ENCODE peak calls at places on chromosomes 5 and 9, in seven cellular contexts. K is PC-3, W is upper lobe of right lung, M is GM23248, B is A549, O is neural progenitor cell, F is Karpas-422. S is an unnamed sample.

GRCh38 chr9:98808411-98808815 is 943 bp downstream of the GALNT12 start:
- DNase-seq in K (peak; percentile 70), W (peak; percentile 93), M (peak; percentile 13), B (no peak), O (no peak), F (no peak), S (no peak)

GRCh38 chr5:149356391-149356790 is 1.5 kb upstream of the PCYOX1L start:
- DNase-seq in K (no peak), W (no peak), M (peak; percentile 50), B (no peak), O (no peak), F (no peak), S (no peak)

GRCh38 chr9:126861707-126862460 is 1.4 kb downstream of the ZBTB34 start:
- DNase-seq in K (peak; percentile 10), W (no peak), M (peak; percentile 73), B (no peak), O (peak; percentile 44), F (peak; percentile 50), S (no peak)

GRCh38 chr5:76356887-76357286 is 46.2 kb upstream of the IQGAP2 start:
- DNase-seq in K (no peak), W (no peak), M (no peak), B (no peak), O (no peak), F (no peak), S (no peak)

GRCh38 chr5:64869419-64869818 is 100.7 kb downstream of the CWC27 start:
- DNase-seq in K (peak; percentile 58), W (no peak), M (peak; percentile 85), B (peak; percentile 2), O (peak; percentile 59), F (no peak), S (no peak)

GRCh38 chr5:3594514-3595101 is 1.0 kb upstream of the IRX1 start:
- DNase-seq in K (no peak), W (no peak), M (peak; percentile 78), B (peak; percentile 1), O (peak; percentile 79), F (no peak), S (no peak)

GRCh38 chr9:14314929-14315753 is 1.2 kb upstream of the NFIB start:
- DNase-seq in K (peak; percentile 85), W (peak; percentile 97), M (peak; percentile 69), B (peak; percentile 89), O (peak; percentile 60), F (peak; percentile 83), S (peak; percentile 98)

GRCh38 chr9:34450644-34451043 is 7.7 kb downstream of the FAM219A start:
- DNase-seq in K (no peak), W (no peak), M (no peak), B (no peak), O (no peak), F (no peak), S (no peak)

GRCh38 chr5:147554285-147554817 is 44.5 kb upstream of the DPYSL3 start:
- DNase-seq in K (no peak), W (no peak), M (peak; percentile 93), B (no peak), O (no peak), F (no peak), S (no peak)

GRCh38 chr5:149824115-149824514 is 94.0 kb downstream of the PPARGC1B start:
- DNase-seq in K (no peak), W (no peak), M (no peak), B (no peak), O (no peak), F (no peak), S (no peak)

GRCh38 chr9:89426389-89426961 is 71.4 kb downstream of the SEMA4D start:
- DNase-seq in K (no peak), W (no peak), M (no peak), B (no peak), O (no peak), F (no peak), S (peak; percentile 20)

GRCh38 chr9:134265078-134265477 is 61.2 kb upstream of the RXRA start:
- DNase-seq in K (no peak), W (no peak), M (no peak), B (no peak), O (no peak), F (no peak), S (no peak)

GRCh38 chr5:34627794-34628193 is 28.3 kb upstream of the RAI14 start:
- DNase-seq in K (peak; percentile 31), W (no peak), M (peak; percentile 76), B (no peak), O (no peak), F (no peak), S (no peak)

GRCh38 chr5:168908207-168908606 is 329.0 kb upstream of the PANK3 start:
- DNase-seq in K (no peak), W (no peak), M (peak; percentile 63), B (peak; percentile 18), O (no peak), F (no peak), S (no peak)

GRCh38 chr5:72144762-72145161 is 37.5 kb downstream of the MAP1B start:
- DNase-seq in K (no peak), W (no peak), M (no peak), B (no peak), O (no peak), F (no peak), S (no peak)

GRCh38 chr5:55231476-55232193 is 1.8 kb downstream of the CCNO start:
- DNase-seq in K (no peak), W (no peak), M (peak; percentile 43), B (no peak), O (peak; percentile 52), F (no peak), S (peak; percentile 78)

GRCh38 chr5:140801494-140801841 is 611 bp downstream of the PCDHA3 start:
- DNase-seq in K (no peak), W (no peak), M (peak; percentile 1), B (peak; percentile 57), O (no peak), F (no peak), S (no peak)

GRCh38 chr5:131740477-131740876 is 56.3 kb downstream of the FNIP1 start:
- DNase-seq in K (no peak), W (no peak), M (no peak), B (no peak), O (no peak), F (no peak), S (no peak)

GRCh38 chr5:88128813-88129212 is 139.8 kb downstream of the TMEM161B start:
- DNase-seq in K (no peak), W (no peak), M (no peak), B (no peak), O (no peak), F (no peak), S (no peak)

GRCh38 chr9:7121055-7121454 is 363.3 kb downstream of the KDM4C start:
- DNase-seq in K (no peak), W (no peak), M (no peak), B (no peak), O (no peak), F (no peak), S (no peak)

GRCh38 chr5:131810510-131811249 is 13.9 kb upstream of the FNIP1 start:
- DNase-seq in K (peak; percentile 27), W (no peak), M (peak; percentile 18), B (peak; percentile 11), O (peak; percentile 39), F (peak; percentile 63), S (no peak)

GRCh38 chr5:143434261-143435206 is 31.0 kb upstream of the NR3C1 start:
- DNase-seq in K (no peak), W (no peak), M (no peak), B (no peak), O (no peak), F (peak; percentile 92), S (no peak)

GRCh38 chr5:157518963-157519362 is 56.6 kb downstream of the ADAM19 start:
- DNase-seq in K (no peak), W (no peak), M (no peak), B (no peak), O (no peak), F (no peak), S (no peak)

GRCh38 chr5:168165977-168166376 is 125.5 kb upstream of the WWC1 start:
- DNase-seq in K (no peak), W (no peak), M (no peak), B (no peak), O (no peak), F (no peak), S (no peak)

GRCh38 chr5:113614191-113614590 is 100.7 kb downstream of the YTHDC2 start:
- DNase-seq in K (no peak), W (no peak), M (peak; percentile 4), B (no peak), O (no peak), F (no peak), S (no peak)

GRCh38 chr9:136784249-136784996 is 6.7 kb upstream of the TMEM141 start:
- DNase-seq in K (peak; percentile 45), W (no peak), M (peak; percentile 58), B (peak; percentile 51), O (peak; percentile 46), F (peak; percentile 80), S (no peak)

GRCh38 chr9:135551456-135551855 is 5.5 kb downstream of the OBP2A start:
- DNase-seq in K (no peak), W (peak; percentile 62), M (no peak), B (no peak), O (no peak), F (no peak), S (no peak)
- H3K4me1 ChIP-seq in K (no peaks in the 10 kb centered on the region), W (no peaks in the 10 kb centered on the region), M (no peaks in the 10 kb centered on the region), B (peaks cover 2% of the 10 kb centered on the region), O (no peaks in the 10 kb centered on the region), F (no peaks in the 10 kb centered on the region), S (no peaks in the 10 kb centered on the region)

GRCh38 chr9:68781866-68782265 is 76.8 kb downstream of the PIP5K1B start:
- DNase-seq in K (no peak), W (no peak), M (no peak), B (no peak), O (no peak), F (no peak), S (no peak)
- H3K4me1 ChIP-seq in K (peaks cover 18% of the 10 kb centered on the region), W (peaks cover 53% of the 10 kb centered on the region), M (peaks cover 27% of the 10 kb centered on the region), B (peaks cover 8% of the 10 kb centered on the region), O (peaks cover 26% of the 10 kb centered on the region), F (peaks cover 26% of the 10 kb centered on the region), S (peaks cover 8% of the 10 kb centered on the region)

GRCh38 chr9:33139421-33140228 is 27.5 kb downstream of the B4GALT1 start:
- DNase-seq in K (no peak), W (no peak), M (peak; percentile 88), B (no peak), O (peak; percentile 25), F (no peak), S (no peak)

GRCh38 chr9:33142531-33142930 is 24.6 kb downstream of the B4GALT1 start:
- DNase-seq in K (no peak), W (no peak), M (no peak), B (no peak), O (no peak), F (no peak), S (peak; percentile 27)

GRCh38 chr9:33140406-33141360 is 26.5 kb downstream of the B4GALT1 start:
- DNase-seq in K (no peak), W (no peak), M (no peak), B (no peak), O (no peak), F (no peak), S (no peak)

GRCh38 chr9:33146298-33146697 is 20.8 kb downstream of the B4GALT1 start:
- DNase-seq in K (no peak), W (peak; percentile 3), M (no peak), B (no peak), O (no peak), F (no peak), S (no peak)

GRCh38 chr9:33143241-33143642 is 23.9 kb downstream of the B4GALT1 start:
- DNase-seq in K (no peak), W (peak; percentile 66), M (peak; percentile 88), B (peak; percentile 29), O (no peak), F (no peak), S (no peak)
- H3K4me1 ChIP-seq in K (no peaks in the 10 kb centered on the region), W (peaks cover 95% of the 10 kb centered on the region), M (peaks cover 45% of the 10 kb centered on the region), B (peaks cover 98% of the 10 kb centered on the region), O (no peaks in the 10 kb centered on the region), F (no peaks in the 10 kb centered on the region), S (peaks cover 6% of the 10 kb centered on the region)

GRCh38 chr5:14148890-14149671 is 5.9 kb downstream of the TRIO start:
- DNase-seq in K (no peak), W (no peak), M (no peak), B (no peak), O (no peak), F (no peak), S (no peak)
- H3K4me1 ChIP-seq in K (peaks cover 63% of the 10 kb centered on the region), W (peaks cover 59% of the 10 kb centered on the region), M (peaks cover 76% of the 10 kb centered on the region), B (peaks cover 80% of the 10 kb centered on the region), O (peaks cover 53% of the 10 kb centered on the region), F (peaks cover 6% of the 10 kb centered on the region), S (peaks cover 12% of the 10 kb centered on the region)

S was measured in aorta.